ENCODE peak calls at places on chromosomes 3 and 15, in nine cellular contexts. Z is esophagus mucosa; W is stimulated activated memory B cell treated with anti-CD40 and anti-IgM and Interleukin-4, amounts not matched to agents 10 μg/mL and 1 μg/mL and 100 μg/mL, for 72 hours; I is left ventricle myocardium superior; T is lower lobe of right lung; J is naive thymus-derived CD4-positive, alpha-beta T cell; H is activated T-helper 17 cell treated with anti-CD3 and anti-CD28 coated beads, Interleukin-2, amount 50 U/mL, for 72 hours; D is RWPE2; B is T-cell. F is an unnamed sample.

GRCh38 chr15:44763187-44763586 is 26.9 kb downstream of the TRIM69 start:
- ATAC-seq in J (no peak), H (no peak), Z (no peak), D (no peak), W (no peak), I (no peak), B (no peak), T (no peak), F (no peak)

GRCh38 chr3:160673188-160673587 is 3.8 kb upstream of the ARL14 start:
- ATAC-seq in T (no peak), J (no peak), W (no peak), Z (no peak), B (no peak), I (no peak), D (no peak), H (no peak), F (no peak)

GRCh38 chr15:90609254-90610185 is 79.8 kb downstream of the CRTC3 start:
- ATAC-seq in H (no peak), D (no peak), W (no peak), B (no peak), J (no peak), Z (no peak), I (peak), T (no peak), F (no peak)

GRCh38 chr3:182244222-182244971 is 532.7 kb downstream of the SOX2 start:
- ATAC-seq in W (no peak), H (no peak), J (no peak), T (no peak), I (no peak), Z (no peak), B (no peak), D (no peak), F (no peak)

GRCh38 chr3:110344487-110344886 is 727.1 kb upstream of the NECTIN3 start:
- ATAC-seq in H (no peak), J (no peak), D (no peak), B (no peak), T (no peak), W (no peak), I (no peak), Z (no peak), F (no peak)

GRCh38 chr3:105791919-105792786 is 76.7 kb downstream of the CBLB start:
- ATAC-seq in D (peak), Z (peak), W (no peak), J (no peak), H (peak), B (no peak), T (peak), I (peak), F (peak)

GRCh38 chr3:5022187-5022965 is 43.1 kb downstream of the BHLHE40 start:
- ATAC-seq in D (peak), B (no peak), T (no peak), Z (peak), J (no peak), H (peak), I (no peak), W (peak), F (no peak)

GRCh38 chr3:42477696-42478095 is 24.7 kb upstream of the VIPR1 start:
- ATAC-seq in W (no peak), D (no peak), T (no peak), Z (no peak), H (no peak), J (no peak), I (no peak), B (no peak), F (no peak)

GRCh38 chr3:44996556-44996969 is 20.5 kb downstream of the EXOSC7 start:
- ATAC-seq in B (no peak), T (no peak), W (no peak), H (peak), J (no peak), D (no peak), I (no peak), Z (no peak), F (no peak)

GRCh38 chr15:73991260-73991659 is 835 bp downstream of the STOML1 start:
- ATAC-seq in J (no peak), B (no peak), T (peak), Z (no peak), I (peak), H (no peak), D (no peak), W (no peak), F (no peak)

GRCh38 chr15:23647421-23648375 is at the start of gene MAGEL2:
- ATAC-seq in H (no peak), D (peak), B (no peak), Z (peak), T (peak), J (no peak), I (peak), W (peak), F (peak)

GRCh38 chr15:44450172-44450571 is 22.7 kb downstream of the CTDSPL2 start:
- ATAC-seq in H (peak), T (no peak), I (no peak), Z (no peak), J (no peak), W (no peak), D (no peak), B (no peak), F (no peak)

GRCh38 chr15:70792171-70792573 is 28.8 kb upstream of the UACA start:
- ATAC-seq in W (no peak), H (no peak), B (no peak), D (peak), T (no peak), I (no peak), J (no peak), Z (no peak), F (peak)

F was measured in SK-N-SH treated with all-trans-retinoic acid at 6 μM for 48 hours.